ENCODE peak calls at places on chromosomes 11 and 22, in six cellular contexts. One of them, this sample, is unnamed.

GRCh38 chr11:95082576-95083001 is 7.1 kb upstream of the ENDOD1 start:
- DNase-seq in coronary artery: no peak
- DNase-seq in GM23248: no peak
- DNase-seq in mammary epithelial cell: no peak
- DNase-seq in K562: no peak
- DNase-seq in neural progenitor cell: no peak
- DNase-seq in this sample: no peak

GRCh38 chr11:68950268-68950667 is 30.5 kb downstream of the MRGPRD start:
- DNase-seq in neural progenitor cell: peak
- DNase-seq in K562: peak
- DNase-seq in coronary artery: no peak
- DNase-seq in mammary epithelial cell: no peak
- DNase-seq in GM23248: peak
- DNase-seq in this sample: no peak

GRCh38 chr11:70183032-70183431 is 20.1 kb upstream of the FADD start:
- DNase-seq in K562: no peak
- DNase-seq in neural progenitor cell: no peak
- DNase-seq in coronary artery: no peak
- DNase-seq in GM23248: no peak
- DNase-seq in mammary epithelial cell: no peak
- DNase-seq in this sample: no peak

GRCh38 chr22:49959782-49960158 is 802 bp upstream of the PIM3 start:
- DNase-seq in neural progenitor cell: no peak
- DNase-seq in K562: no peak
- DNase-seq in mammary epithelial cell: peak
- DNase-seq in GM23248: peak
- DNase-seq in coronary artery: no peak
- DNase-seq in this sample: no peak

GRCh38 chr22:47423266-47423665 is 660.8 kb downstream of the TBC1D22A start:
- DNase-seq in mammary epithelial cell: no peak
- DNase-seq in GM23248: no peak
- DNase-seq in coronary artery: no peak
- DNase-seq in neural progenitor cell: no peak
- DNase-seq in K562: no peak
- DNase-seq in this sample: peak

GRCh38 chr11:45470151-45471001 is 184.2 kb upstream of the SYT13 start:
- DNase-seq in mammary epithelial cell: no peak
- DNase-seq in GM23248: peak
- DNase-seq in neural progenitor cell: no peak
- DNase-seq in coronary artery: no peak
- DNase-seq in K562: no peak
- DNase-seq in this sample: no peak

GRCh38 chr11:8527939-8528338 is 66.1 kb downstream of the STK33 start:
- DNase-seq in GM23248: no peak
- DNase-seq in neural progenitor cell: no peak
- DNase-seq in K562: no peak
- DNase-seq in mammary epithelial cell: no peak
- DNase-seq in coronary artery: no peak
- DNase-seq in this sample: no peak

GRCh38 chr22:49503321-49503720 is 324.4 kb downstream of the BRD1 start:
- DNase-seq in neural progenitor cell: no peak
- DNase-seq in coronary artery: peak
- DNase-seq in K562: no peak
- DNase-seq in mammary epithelial cell: no peak
- DNase-seq in GM23248: no peak
- DNase-seq in this sample: no peak

GRCh38 chr11:121533556-121534050 is 80.8 kb upstream of the SORL1-AS1 start:
- DNase-seq in GM23248: no peak
- DNase-seq in neural progenitor cell: no peak
- DNase-seq in coronary artery: no peak
- DNase-seq in K562: no peak
- DNase-seq in mammary epithelial cell: no peak
- DNase-seq in this sample: no peak

GRCh38 chr11:33040127-33040861 is 922 bp downstream of the TCP11L1 start:
- DNase-seq in K562: peak
- DNase-seq in GM23248: peak
- DNase-seq in coronary artery: no peak
- DNase-seq in mammary epithelial cell: peak
- DNase-seq in neural progenitor cell: no peak
- DNase-seq in this sample: no peak

GRCh38 chr22:41799486-41800347 is 762 bp upstream of the CCDC134 start:
- DNase-seq in K562: peak
- DNase-seq in neural progenitor cell: peak
- DNase-seq in GM23248: peak
- DNase-seq in mammary epithelial cell: no peak
- DNase-seq in coronary artery: no peak
- DNase-seq in this sample: no peak

GRCh38 chr11:19770277-19770676 is 57.6 kb downstream of the NAV2 start:
- DNase-seq in GM23248: no peak
- DNase-seq in mammary epithelial cell: no peak
- DNase-seq in coronary artery: peak
- DNase-seq in neural progenitor cell: no peak
- DNase-seq in K562: no peak
- DNase-seq in this sample: no peak

GRCh38 chr11:65827774-65828156 is 6.0 kb upstream of the SNX32 start:
- DNase-seq in K562: no peak
- DNase-seq in coronary artery: no peak
- DNase-seq in GM23248: peak
- DNase-seq in mammary epithelial cell: no peak
- DNase-seq in neural progenitor cell: no peak
- DNase-seq in this sample: no peak

GRCh38 chr11:122656073-122656630 is 630 bp downstream of the UBASH3B start:
- DNase-seq in K562: peak
- DNase-seq in mammary epithelial cell: peak
- DNase-seq in GM23248: peak
- DNase-seq in coronary artery: peak
- DNase-seq in neural progenitor cell: peak
- DNase-seq in this sample: no peak

GRCh38 chr22:25753252-25753651 is 11.3 kb downstream of the MYO18B start:
- DNase-seq in K562: no peak
- DNase-seq in coronary artery: no peak
- DNase-seq in GM23248: no peak
- DNase-seq in mammary epithelial cell: no peak
- DNase-seq in neural progenitor cell: no peak
- DNase-seq in this sample: no peak

GRCh38 chr11:125680747-125681146 is at the start of gene ACRV1:
- DNase-seq in mammary epithelial cell: no peak
- DNase-seq in neural progenitor cell: no peak
- DNase-seq in coronary artery: no peak
- DNase-seq in GM23248: no peak
- DNase-seq in K562: no peak
- DNase-seq in this sample: no peak

GRCh38 chr22:22703715-22704114 is 59.3 kb downstream of the GGTLC2 start:
- DNase-seq in GM23248: peak
- DNase-seq in coronary artery: peak
- DNase-seq in mammary epithelial cell: no peak
- DNase-seq in neural progenitor cell: no peak
- DNase-seq in K562: no peak
- DNase-seq in this sample: no peak

GRCh38 chr11:65625628-65626342 is 10.2 kb downstream of the PCNX3 start:
- DNase-seq in neural progenitor cell: peak
- DNase-seq in mammary epithelial cell: no peak
- DNase-seq in coronary artery: no peak
- DNase-seq in K562: no peak
- DNase-seq in GM23248: peak
- DNase-seq in this sample: no peak

GRCh38 chr22:42437488-42438292 is 5.5 kb upstream of the NFAM1 start:
- DNase-seq in coronary artery: peak
- DNase-seq in neural progenitor cell: peak
- DNase-seq in K562: peak
- DNase-seq in GM23248: peak
- DNase-seq in mammary epithelial cell: peak
- DNase-seq in this sample: no peak

GRCh38 chr22:46465348-46465725 is 72.1 kb downstream of the CELSR1 start:
- DNase-seq in neural progenitor cell: no peak
- DNase-seq in K562: no peak
- DNase-seq in GM23248: no peak
- DNase-seq in mammary epithelial cell: no peak
- DNase-seq in coronary artery: no peak
- DNase-seq in this sample: no peak

GRCh38 chr11:47523491-47524199 is 29.3 kb downstream of the CELF1 start:
- DNase-seq in mammary epithelial cell: peak
- DNase-seq in neural progenitor cell: no peak
- DNase-seq in GM23248: peak
- DNase-seq in K562: peak
- DNase-seq in coronary artery: no peak
- DNase-seq in this sample: no peak

GRCh38 chr11:75563978-75564552 is 2.0 kb downstream of the SERPINH1 start:
- DNase-seq in coronary artery: peak
- DNase-seq in GM23248: peak
- DNase-seq in neural progenitor cell: peak
- DNase-seq in mammary epithelial cell: peak
- DNase-seq in K562: peak
- DNase-seq in this sample: no peak

GRCh38 chr11:124970925-124971324 is 16.9 kb downstream of the CCDC15 start:
- DNase-seq in mammary epithelial cell: peak
- DNase-seq in neural progenitor cell: peak
- DNase-seq in GM23248: peak
- DNase-seq in K562: peak
- DNase-seq in coronary artery: no peak
- DNase-seq in this sample: no peak

GRCh38 chr11:41461057-41461681 is 1.7 kb upstream of the LRRC4C start:
- DNase-seq in mammary epithelial cell: peak
- DNase-seq in coronary artery: no peak
- DNase-seq in neural progenitor cell: peak
- DNase-seq in GM23248: peak
- DNase-seq in K562: peak
- DNase-seq in this sample: no peak

GRCh38 chr22:46036558-46037408 is 59.8 kb upstream of the WNT7B start:
- DNase-seq in GM23248: peak
- DNase-seq in neural progenitor cell: peak
- DNase-seq in coronary artery: peak
- DNase-seq in K562: peak
- DNase-seq in mammary epithelial cell: peak
- DNase-seq in this sample: no peak

GRCh38 chr11:75524576-75525432 is 937 bp downstream of the GDPD5 start:
- DNase-seq in GM23248: peak
- DNase-seq in mammary epithelial cell: no peak
- DNase-seq in coronary artery: no peak
- DNase-seq in K562: no peak
- DNase-seq in neural progenitor cell: peak
- DNase-seq in this sample: no peak

GRCh38 chr22:25666308-25666707 is 75.7 kb upstream of the MYO18B start:
- DNase-seq in K562: peak
- DNase-seq in coronary artery: peak
- DNase-seq in mammary epithelial cell: no peak
- DNase-seq in neural progenitor cell: no peak
- DNase-seq in GM23248: no peak
- DNase-seq in this sample: no peak

GRCh38 chr11:2741377-2742131 is 41.8 kb upstream of the KCNQ1OT1 start:
- DNase-seq in mammary epithelial cell: no peak
- DNase-seq in K562: peak
- DNase-seq in GM23248: peak
- DNase-seq in coronary artery: no peak
- DNase-seq in neural progenitor cell: no peak
- DNase-seq in this sample: no peak

GRCh38 chr11:73420136-73420535 is 43.9 kb downstream of the RELT start:
- DNase-seq in mammary epithelial cell: no peak
- DNase-seq in coronary artery: no peak
- DNase-seq in neural progenitor cell: no peak
- DNase-seq in K562: no peak
- DNase-seq in GM23248: no peak
- DNase-seq in this sample: no peak

GRCh38 chr22:35230839-35231584 is 26.3 kb upstream of the HMGXB4 start:
- DNase-seq in GM23248: no peak
- DNase-seq in neural progenitor cell: no peak
- DNase-seq in K562: peak
- DNase-seq in coronary artery: no peak
- DNase-seq in mammary epithelial cell: no peak
- DNase-seq in this sample: peak
- H3K4me3 ChIP-seq in GM23248: no peak
- H3K4me3 ChIP-seq in neural progenitor cell: no peak
- H3K4me3 ChIP-seq in K562: peak
- H3K4me3 ChIP-seq in coronary artery: no peak
- H3K4me3 ChIP-seq in mammary epithelial cell: no peak
- H3K4me3 ChIP-seq in this sample: no peak

GRCh38 chr11:25349537-25349936 is 852.7 kb downstream of the LUZP2 start:
- DNase-seq in K562: no peak
- DNase-seq in coronary artery: no peak
- DNase-seq in mammary epithelial cell: no peak
- DNase-seq in neural progenitor cell: no peak
- DNase-seq in GM23248: no peak
- DNase-seq in this sample: no peak
- H3K27ac ChIP-seq in K562: no peak
- H3K27ac ChIP-seq in coronary artery: no peak
- H3K27ac ChIP-seq in mammary epithelial cell: no peak
- H3K27ac ChIP-seq in neural progenitor cell: no peak
- H3K27ac ChIP-seq in GM23248: no peak
- H3K27ac ChIP-seq in this sample: no peak

GRCh38 chr22:27474112-27474571 is 327.4 kb downstream of the MN1 start:
- DNase-seq in coronary artery: no peak
- DNase-seq in GM23248: peak
- DNase-seq in K562: no peak
- DNase-seq in mammary epithelial cell: peak
- DNase-seq in neural progenitor cell: no peak
- DNase-seq in this sample: no peak

GRCh38 chr22:27472975-27473374 is 328.6 kb downstream of the MN1 start:
- DNase-seq in neural progenitor cell: no peak
- DNase-seq in K562: no peak
- DNase-seq in GM23248: no peak
- DNase-seq in mammary epithelial cell: no peak
- DNase-seq in coronary artery: no peak
- DNase-seq in this sample: no peak

GRCh38 chr22:27475548-27475897 is 326.0 kb downstream of the MN1 start:
- DNase-seq in neural progenitor cell: no peak
- DNase-seq in mammary epithelial cell: no peak
- DNase-seq in coronary artery: no peak
- DNase-seq in K562: no peak
- DNase-seq in GM23248: no peak
- DNase-seq in this sample: no peak

GRCh38 chr22:27474711-27475547 is 326.6 kb downstream of the MN1 start:
- DNase-seq in mammary epithelial cell: peak
- DNase-seq in neural progenitor cell: no peak
- DNase-seq in K562: no peak
- DNase-seq in coronary artery: no peak
- DNase-seq in GM23248: peak
- DNase-seq in this sample: no peak

GRCh38 chr22:27473533-27473932 is 328.0 kb downstream of the MN1 start:
- DNase-seq in mammary epithelial cell: peak
- DNase-seq in K562: no peak
- DNase-seq in coronary artery: no peak
- DNase-seq in neural progenitor cell: no peak
- DNase-seq in GM23248: no peak
- DNase-seq in this sample: no peak
- H3K4me3 ChIP-seq in mammary epithelial cell: no peak
- H3K4me3 ChIP-seq in K562: no peak
- H3K4me3 ChIP-seq in coronary artery: no peak
- H3K4me3 ChIP-seq in neural progenitor cell: no peak
- H3K4me3 ChIP-seq in GM23248: no peak
- H3K4me3 ChIP-seq in this sample: no peak

DNA sequence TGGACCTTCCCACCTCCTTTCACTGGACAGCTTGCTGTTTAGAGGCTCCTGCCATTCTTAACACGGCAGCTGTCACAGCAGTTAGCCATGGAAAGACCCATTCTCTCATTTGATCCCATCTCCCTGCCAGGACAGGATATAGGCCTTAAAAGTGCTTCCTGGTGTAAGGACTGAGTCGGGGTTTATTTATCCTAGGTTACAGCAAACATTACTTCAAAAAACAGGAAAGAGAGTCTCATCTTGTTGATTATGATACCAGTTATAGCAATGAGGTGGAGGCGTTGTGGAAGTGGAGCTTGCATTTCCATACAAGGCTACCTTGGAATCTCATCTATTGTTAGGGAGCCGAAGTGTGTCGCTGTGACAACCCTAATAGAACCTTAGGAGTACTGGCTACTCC is 17.4 kb upstream of the ETS1 start:
- DNase-seq in GM23248: no peak
- DNase-seq in K562: no peak
- DNase-seq in neural progenitor cell: no peak
- DNase-seq in mammary epithelial cell: no peak
- DNase-seq in coronary artery: no peak
- DNase-seq in this sample: no peak
- H3K27ac ChIP-seq in GM23248: no peak
- H3K27ac ChIP-seq in K562: no peak
- H3K27ac ChIP-seq in neural progenitor cell: no peak
- H3K27ac ChIP-seq in mammary epithelial cell: no peak
- H3K27ac ChIP-seq in coronary artery: no peak
- H3K27ac ChIP-seq in this sample: no peak